ENCODE peak calls at places on chromosomes 5 and 9, in nine cellular contexts. P is small intestine, J is fibroblast of lung, D is thoracic aorta, L is sigmoid colon, X is heart right ventricle, U is mucosa of descending colon, K is body of pancreas, T is A673. Y is an unnamed sample.

GRCh38 chr5:82165740-82166530 is 112.2 kb downstream of the RPS23 start:
- DNase-seq in P (peak; percentile 38), J (peak; percentile 95), D (peak; percentile 33), L (peak; percentile 93), X (peak; percentile 38), U (no peak), K (peak; percentile 72), T (peak; percentile 90), Y (peak; percentile 73)

GRCh38 chr5:139565411-139566305 is 4.5 kb downstream of the UBE2D2 start:
- DNase-seq in P (peak; percentile 32), J (peak; percentile 71), D (no peak), L (peak; percentile 22), X (no peak), U (no peak), K (no peak), T (no peak), Y (no peak)

GRCh38 chr5:113487411-113487778 is 858 bp downstream of the MCC start:
- DNase-seq in P (no peak), J (peak; percentile 18), D (no peak), L (no peak), X (no peak), U (no peak), K (no peak), T (peak; percentile 22), Y (no peak)

GRCh38 chr9:123251741-123252140 is 16.6 kb downstream of the STRBP start:
- DNase-seq in P (no peak), J (no peak), D (no peak), L (no peak), X (no peak), U (no peak), K (no peak), T (no peak), Y (no peak)

GRCh38 chr9:9855503-9856078 is 757.2 kb downstream of the PTPRD start:
- DNase-seq in P (no peak), J (no peak), D (no peak), L (no peak), X (no peak), U (no peak), K (no peak), T (no peak), Y (no peak)

GRCh38 chr9:118693645-118694044 is 675.6 kb downstream of the BRINP1 start:
- DNase-seq in P (no peak), J (no peak), D (no peak), L (no peak), X (no peak), U (no peak), K (no peak), T (no peak), Y (no peak)

GRCh38 chr9:127865645-127866464 is 11.4 kb upstream of the ENG start:
- DNase-seq in P (no peak), J (no peak), D (no peak), L (no peak), X (no peak), U (no peak), K (no peak), T (no peak), Y (no peak)

GRCh38 chr5:154962494-154962893 is 21.6 kb downstream of the MRPL22 start:
- DNase-seq in P (no peak), J (peak; percentile 48), D (no peak), L (no peak), X (no peak), U (no peak), K (no peak), T (no peak), Y (no peak)

GRCh38 chr9:93820667-93821306 is 134.4 kb downstream of the BARX1 start:
- DNase-seq in P (no peak), J (no peak), D (no peak), L (no peak), X (no peak), U (no peak), K (no peak), T (no peak), Y (no peak)

GRCh38 chr5:55650391-55650790 is 61.7 kb downstream of the SLC38A9 start:
- DNase-seq in P (no peak), J (peak; percentile 83), D (no peak), L (no peak), X (no peak), U (no peak), K (no peak), T (peak; percentile 26), Y (no peak)

GRCh38 chr5:90803891-90804290 is 245.3 kb downstream of the ADGRV1 start:
- DNase-seq in P (no peak), J (peak; percentile 8), D (no peak), L (no peak), X (no peak), U (no peak), K (no peak), T (no peak), Y (no peak)

GRCh38 chr5:177494356-177495195 is 2.8 kb downstream of the PDLIM7 start:
- DNase-seq in P (peak; percentile 38), J (peak; percentile 94), D (peak; percentile 83), L (peak; percentile 91), X (peak; percentile 65), U (peak; percentile 65), K (no peak), T (peak; percentile 44), Y (peak; percentile 92)

GRCh38 chr5:95901676-95902646 is 59.7 kb downstream of the ELL2 start:
- DNase-seq in P (peak; percentile 30), J (peak; percentile 83), D (no peak), L (no peak), X (no peak), U (no peak), K (no peak), T (peak; percentile 12), Y (no peak)

GRCh38 chr5:164358531-164359259 is 853.3 kb downstream of the MAT2B start:
- DNase-seq in P (peak; percentile 57), J (peak; percentile 89), D (no peak), L (no peak), X (no peak), U (no peak), K (no peak), T (no peak), Y (no peak)

GRCh38 chr9:115362101-115362500 is 244.1 kb upstream of the TNC start:
- DNase-seq in P (no peak), J (no peak), D (no peak), L (no peak), X (no peak), U (no peak), K (no peak), T (no peak), Y (no peak)

GRCh38 chr9:103003689-103004088 is 8.6 kb downstream of the CYLC2 start:
- DNase-seq in P (no peak), J (no peak), D (no peak), L (no peak), X (no peak), U (no peak), K (no peak), T (no peak), Y (no peak)

GRCh38 chr9:7403839-7404238 is 395.7 kb downstream of the DMAC1 start:
- DNase-seq in P (no peak), J (no peak), D (no peak), L (no peak), X (no peak), U (no peak), K (no peak), T (peak; percentile 19), Y (no peak)

GRCh38 chr5:1692381-1692780 is 107.3 kb downstream of the MRPL36 start:
- DNase-seq in P (no peak), J (no peak), D (no peak), L (no peak), X (no peak), U (no peak), K (no peak), T (no peak), Y (no peak)

DNA sequence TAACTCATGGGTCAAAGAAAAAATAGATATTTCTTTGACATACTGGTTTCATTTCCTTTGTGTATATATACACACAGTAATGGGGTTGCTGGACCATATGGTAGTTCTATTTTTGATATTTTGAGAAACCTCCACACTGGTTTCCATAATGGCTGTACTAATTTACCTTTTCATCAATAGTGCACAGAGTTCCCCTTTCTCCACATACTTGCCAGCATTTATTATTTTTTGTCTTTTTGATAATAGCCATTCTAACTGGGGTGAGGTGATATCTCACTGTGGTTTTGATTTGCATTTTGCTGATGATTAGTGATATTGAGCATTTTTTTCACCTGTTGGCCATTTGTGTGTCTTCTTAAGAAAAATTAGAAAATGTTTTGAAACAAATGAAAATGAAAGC is 78.4 kb upstream of the CKMT2 start:
- DNase-seq in P (no peak), J (no peak), D (no peak), L (no peak), X (no peak), U (no peak), K (no peak), T (no peak), Y (no peak)
- H3K4me1 ChIP-seq in P (no peaks in the 10 kb centered on the region), J (no peaks in the 10 kb centered on the region), D (no peaks in the 10 kb centered on the region), L (no peaks in the 10 kb centered on the region), X (no peaks in the 10 kb centered on the region), U (no peaks in the 10 kb centered on the region), K (no peaks in the 10 kb centered on the region), T (no peaks in the 10 kb centered on the region), Y (no peaks in the 10 kb centered on the region)

DNA sequence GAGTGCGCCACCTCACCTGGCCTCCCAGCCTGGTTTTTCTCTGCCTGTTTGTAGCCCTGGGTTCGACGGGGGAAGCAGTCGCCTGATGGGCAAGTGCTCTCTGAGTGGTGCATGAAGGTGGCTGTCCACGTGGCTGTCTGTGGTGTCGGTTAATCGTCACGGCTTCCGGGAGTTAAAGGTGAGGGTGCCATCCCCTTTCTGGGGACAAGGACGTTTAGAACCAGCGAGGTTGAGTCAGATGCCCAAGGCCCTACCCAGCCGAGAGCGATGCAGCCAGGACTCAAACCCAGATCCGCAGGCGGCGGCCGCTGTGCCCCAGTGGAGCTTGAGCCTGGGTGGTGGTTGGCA is 47.7 kb downstream of the RXRA start:
- DNase-seq in P (no peak), J (no peak), D (no peak), L (no peak), X (no peak), U (no peak), K (no peak), T (no peak), Y (no peak)
- H3K4me1 ChIP-seq in P (peaks cover 17% of the 10 kb centered on the region), J (peaks cover 15% of the 10 kb centered on the region), D (peaks cover 93% of the 10 kb centered on the region), L (no peaks in the 10 kb centered on the region), X (peaks cover 96% of the 10 kb centered on the region), U (peaks cover 69% of the 10 kb centered on the region), K (peaks cover 72% of the 10 kb centered on the region), T (peaks cover 58% of the 10 kb centered on the region), Y (peaks cover 52% of the 10 kb centered on the region)

DNA sequence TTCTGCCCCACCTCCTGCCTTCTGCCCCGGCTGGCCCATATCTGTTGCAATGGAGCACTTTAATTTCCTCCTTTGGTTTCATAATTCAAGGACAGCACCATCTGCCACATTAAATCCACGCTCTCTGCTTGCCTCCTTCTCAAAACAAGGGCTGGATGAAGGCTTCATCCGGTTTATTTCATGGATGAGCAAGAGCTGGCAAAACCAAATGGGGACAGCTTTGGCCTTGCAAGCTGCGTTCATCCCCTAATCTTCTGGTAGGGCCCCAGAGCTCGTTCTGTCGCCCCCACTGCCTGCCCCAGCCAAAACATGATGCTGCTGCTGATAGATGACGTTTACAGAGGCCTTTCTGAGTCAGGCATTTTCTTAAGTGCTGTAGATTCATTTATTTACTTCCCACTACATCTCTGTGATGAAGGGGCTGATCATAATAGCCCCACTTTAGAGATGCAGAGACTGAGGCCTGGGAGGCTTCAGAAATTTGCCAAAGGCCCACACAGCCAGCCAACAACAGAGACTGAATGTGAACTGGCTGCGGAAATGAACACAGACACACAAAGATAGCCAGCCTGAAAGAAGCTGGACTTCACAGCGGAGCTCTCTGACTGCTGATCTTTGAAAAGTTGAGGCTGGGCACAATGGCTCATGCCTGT is 115.6 kb upstream of the CPEB4 start:
- DNase-seq in P (peak; percentile 58), J (no peak), D (no peak), L (no peak), X (no peak), U (no peak), K (no peak), T (no peak), Y (no peak)
- H3K4me1 ChIP-seq in P (peaks cover 2% of the 10 kb centered on the region), J (no peaks in the 10 kb centered on the region), D (peaks cover 5% of the 10 kb centered on the region), L (no peaks in the 10 kb centered on the region), X (peaks cover 26% of the 10 kb centered on the region), U (peaks cover 10% of the 10 kb centered on the region), K (peaks cover 24% of the 10 kb centered on the region), T (no peaks in the 10 kb centered on the region), Y (peaks cover 5% of the 10 kb centered on the region)

GRCh38 chr9:3511537-3511936 is 14.3 kb downstream of the RFX3 start:
- DNase-seq in P (no peak), J (no peak), D (no peak), L (no peak), X (no peak), U (no peak), K (no peak), T (peak; percentile 27), Y (no peak)
- H3K4me1 ChIP-seq in P (no peaks in the 10 kb centered on the region), J (no peaks in the 10 kb centered on the region), D (peaks cover 8% of the 10 kb centered on the region), L (no peaks in the 10 kb centered on the region), X (peaks cover 5% of the 10 kb centered on the region), U (no peaks in the 10 kb centered on the region), K (peaks cover 10% of the 10 kb centered on the region), T (peaks cover 77% of the 10 kb centered on the region), Y (no peaks in the 10 kb centered on the region)